ENCODE peak calls at places on chromosomes 5 and 9, in seven cellular contexts. Y is GM12878, X is SK-N-SH, A is HCT116, N is H1, G is HepG2, R is K562. P is an unnamed sample.

GRCh38 chr5:65914644-65915196 is 11.7 kb upstream of the ERBIN start:
- DNase-seq in Y (no peak), X (no peak), A (no peak), N (no peak), G (peak; percentile 17), R (no peak), P (no peak)

GRCh38 chr5:96963267-96963666 is 27.4 kb downstream of the LNPEP start:
- DNase-seq in Y (peak; percentile 33), X (no peak), A (no peak), N (no peak), G (no peak), R (peak; percentile 42), P (no peak)

GRCh38 chr5:155947394-155948062 is 379.4 kb upstream of the SGCD start:
- DNase-seq in Y (no peak), X (no peak), A (no peak), N (no peak), G (no peak), R (no peak), P (no peak)

GRCh38 chr5:56833325-56833724 is 18.0 kb downstream of the MAP3K1 start:
- DNase-seq in Y (no peak), X (no peak), A (no peak), N (no peak), G (no peak), R (no peak), P (no peak)

GRCh38 chr5:7850533-7851239 is at the start of gene CFAP90:
- DNase-seq in Y (no peak), X (peak; percentile 94), A (no peak), N (no peak), G (peak; percentile 49), R (no peak), P (no peak)

GRCh38 chr5:176837707-176838115 is 27.4 kb downstream of the UNC5A start:
- DNase-seq in Y (no peak), X (no peak), A (peak; percentile 61), N (peak; percentile 41), G (peak; percentile 78), R (peak; percentile 86), P (peak; percentile 95)

GRCh38 chr5:111781200-111781599 is 24.2 kb upstream of the NREP start:
- DNase-seq in Y (no peak), X (no peak), A (no peak), N (no peak), G (no peak), R (no peak), P (peak; percentile 49)

GRCh38 chr5:81750308-81751008 is 439 bp downstream of the SSBP2 start:
- DNase-seq in Y (no peak), X (peak; percentile 76), A (no peak), N (no peak), G (no peak), R (no peak), P (peak; percentile 17)

GRCh38 chr5:58407042-58407709 is 52.7 kb downstream of the PLK2 start:
- DNase-seq in Y (no peak), X (no peak), A (no peak), N (no peak), G (no peak), R (no peak), P (no peak)

GRCh38 chr5:177552839-177553455 is 1.4 kb downstream of the FAM193B start:
- DNase-seq in Y (no peak), X (peak; percentile 54), A (no peak), N (no peak), G (peak; percentile 29), R (no peak), P (no peak)

GRCh38 chr5:128213340-128213739 is 129.8 kb downstream of the SLC12A2 start:
- DNase-seq in Y (no peak), X (peak; percentile 31), A (peak; percentile 61), N (peak; percentile 38), G (peak; percentile 39), R (peak; percentile 18), P (peak; percentile 77)

GRCh38 chr5:35430381-35431162 is 187.1 kb upstream of the SPEF2 start:
- DNase-seq in Y (no peak), X (no peak), A (no peak), N (no peak), G (no peak), R (no peak), P (no peak)

GRCh38 chr9:8468048-8468600 is 668.5 kb upstream of the DMAC1 start:
- DNase-seq in Y (no peak), X (no peak), A (no peak), N (no peak), G (no peak), R (no peak), P (no peak)

GRCh38 chr5:176772271-176773210 is 37.8 kb upstream of the UNC5A start:
- DNase-seq in Y (no peak), X (no peak), A (no peak), N (no peak), G (no peak), R (no peak), P (no peak)

GRCh38 chr9:24824607-24825006 is 278.9 kb upstream of the IZUMO3 start:
- DNase-seq in Y (no peak), X (no peak), A (no peak), N (no peak), G (no peak), R (no peak), P (no peak)

GRCh38 chr5:132134384-132134783 is 60.8 kb downstream of the CSF2 start:
- DNase-seq in Y (no peak), X (peak; percentile 8), A (peak; percentile 8), N (no peak), G (peak; percentile 15), R (no peak), P (peak; percentile 52)

GRCh38 chr9:73370053-73370452 is 218.4 kb downstream of the ANXA1 start:
- DNase-seq in Y (no peak), X (no peak), A (no peak), N (no peak), G (no peak), R (peak; percentile 69), P (no peak)

GRCh38 chr5:81006955-81007636 is 46.9 kb downstream of the RASGRF2 start:
- DNase-seq in Y (no peak), X (no peak), A (no peak), N (no peak), G (no peak), R (no peak), P (no peak)

GRCh38 chr9:117860849-117861248 is 156.6 kb downstream of the TLR4 start:
- DNase-seq in Y (no peak), X (no peak), A (no peak), N (no peak), G (no peak), R (no peak), P (no peak)

GRCh38 chr9:445033-445432 is 230.4 kb downstream of the DOCK8 start:
- DNase-seq in Y (no peak), X (no peak), A (no peak), N (no peak), G (no peak), R (no peak), P (no peak)

GRCh38 chr5:35069188-35069587 is 21.4 kb upstream of the AGXT2 start:
- DNase-seq in Y (no peak), X (no peak), A (no peak), N (no peak), G (no peak), R (no peak), P (no peak)

GRCh38 chr9:21964925-21965385 is 29.2 kb downstream of the CDKN2A start:
- DNase-seq in Y (no peak), X (no peak), A (no peak), N (no peak), G (no peak), R (no peak), P (no peak)

GRCh38 chr5:171444582-171444981 is 25.1 kb downstream of the FGF18 start:
- DNase-seq in Y (no peak), X (no peak), A (no peak), N (no peak), G (no peak), R (no peak), P (no peak)

GRCh38 chr9:97721396-97721795 is 24.3 kb upstream of the XPA start:
- DNase-seq in Y (no peak), X (no peak), A (no peak), N (no peak), G (no peak), R (no peak), P (no peak)

GRCh38 chr5:2137444-2138050 is 254.8 kb upstream of the IRX4 start:
- DNase-seq in Y (no peak), X (no peak), A (no peak), N (no peak), G (no peak), R (no peak), P (no peak)

GRCh38 chr5:113491022-113491421 is 2.8 kb upstream of the MCC start:
- DNase-seq in Y (no peak), X (no peak), A (no peak), N (no peak), G (no peak), R (no peak), P (no peak)

GRCh38 chr5:113490317-113490716 is 2.1 kb upstream of the MCC start:
- DNase-seq in Y (no peak), X (no peak), A (no peak), N (no peak), G (no peak), R (no peak), P (no peak)

GRCh38 chr5:113487779-113488644 is at the start of gene MCC:
- DNase-seq in Y (no peak), X (peak; percentile 92), A (peak; percentile 73), N (peak; percentile 66), G (peak; percentile 53), R (no peak), P (peak; percentile 86)

GRCh38 chr5:113488645-113489184 is 462 bp upstream of the MCC start:
- DNase-seq in Y (no peak), X (no peak), A (peak; percentile 8), N (no peak), G (no peak), R (no peak), P (peak; percentile 76)

GRCh38 chr5:113489299-113489698 is 1.0 kb upstream of the MCC start:
- DNase-seq in Y (no peak), X (peak; percentile 22), A (peak; percentile 89), N (no peak), G (peak; percentile 57), R (no peak), P (peak; percentile 14)
- TF ChIP-seq JUND in Y (no peak), X (peak; percentile 93), A (peak; percentile 96), N (no peak), G (no peak), R (no peak), P (peak; percentile 32)

GRCh38 chr5:38856660-38857059 is 10.8 kb downstream of the OSMR start:
- DNase-seq in Y (no peak), X (no peak), A (no peak), N (no peak), G (no peak), R (no peak), P (no peak)
- TF ChIP-seq JUND in Y (no peak), X (no peak), A (no peak), N (no peak), G (no peak), R (no peak), P (no peak)

DNA sequence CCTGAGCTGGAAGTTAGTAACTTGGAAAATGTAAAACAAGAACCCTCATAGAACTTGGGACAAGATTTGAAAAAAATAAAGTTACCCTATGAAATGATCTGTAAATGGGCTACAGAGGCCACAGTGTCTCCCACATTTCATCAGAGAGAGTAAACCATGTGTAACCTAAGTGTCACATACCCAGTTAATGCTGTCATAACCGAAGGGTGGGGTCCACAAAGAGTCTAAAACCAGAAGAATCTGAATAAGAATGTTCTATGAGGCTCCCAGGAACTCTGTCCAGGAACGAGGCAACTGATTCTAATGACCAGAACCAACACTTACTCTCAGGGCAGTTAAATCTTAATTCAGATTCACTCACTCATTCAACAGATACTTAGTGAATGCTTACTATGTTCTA is 1.0 kb upstream of the FAM13B start:
- DNase-seq in Y (no peak), X (no peak), A (no peak), N (no peak), G (no peak), R (no peak), P (no peak)
- TF ChIP-seq JUND in Y (no peak), X (no peak), A (no peak), N (no peak), G (no peak), R (no peak), P (no peak)

GRCh38 chr9:38298904-38299303 is 93.6 kb upstream of the ALDH1B1 start:
- DNase-seq in Y (no peak), X (no peak), A (no peak), N (no peak), G (no peak), R (no peak), P (no peak)
- TF ChIP-seq JUND in Y (no peak), X (no peak), A (no peak), N (no peak), G (no peak), R (no peak), P (no peak)